ENCODE peak calls at places on chromosomes 13 and 19, in seven cellular contexts. H, P, Z, R, V, A and U are unnamed samples.

GRCh38 chr19:10812196-10812595 is 23.8 kb downstream of the TMED1 start:
- DNase-seq in R (no peak), P (no peak), Z (no peak), H (no peak), A (no peak), V (peak; percentile 48), U (no peak)

GRCh38 chr13:51269039-51269438 is 46.8 kb downstream of the FAM124A start:
- DNase-seq in R (no peak), V (no peak), Z (no peak), H (no peak), P (no peak), A (no peak), U (peak; percentile 33)

GRCh38 chr13:26502826-26503225 is 54.7 kb upstream of the WASF3 start:
- DNase-seq in V (no peak), A (no peak), Z (peak; percentile 63), R (no peak), H (peak; percentile 44), P (no peak), U (peak; percentile 80)

GRCh38 chr13:111954681-111955411 is 112.1 kb upstream of the SOX1 start:
- DNase-seq in Z (no peak), R (no peak), V (no peak), A (no peak), H (no peak), P (no peak), U (no peak)

GRCh38 chr19:36110487-36111199 is at the start of gene OVOL3:
- DNase-seq in A (no peak), H (no peak), Z (no peak), P (no peak), V (no peak), R (no peak), U (no peak)

GRCh38 chr13:50085063-50085462 is 69.8 kb downstream of the KCNRG start:
- DNase-seq in V (no peak), R (no peak), P (no peak), H (no peak), Z (no peak), A (no peak), U (no peak)

GRCh38 chr19:51514866-51515481 is 13.4 kb upstream of the SIGLEC12 start:
- DNase-seq in Z (no peak), A (no peak), H (no peak), R (no peak), P (no peak), V (peak; percentile 73), U (no peak)

GRCh38 chr19:24098359-24098758 is 11.4 kb downstream of the ZNF254 start:
- DNase-seq in R (no peak), Z (no peak), A (no peak), V (no peak), P (no peak), H (no peak), U (no peak)

GRCh38 chr13:102195566-102196462 is 206.0 kb downstream of the FGF14 start:
- DNase-seq in P (no peak), A (no peak), R (no peak), Z (no peak), V (no peak), H (no peak), U (no peak)

GRCh38 chr13:60001892-60002291 is 161.8 kb downstream of the DIAPH3 start:
- DNase-seq in H (no peak), Z (no peak), R (no peak), P (no peak), A (no peak), V (no peak), U (no peak)

GRCh38 chr19:10662384-10663251 is 8.5 kb downstream of the ILF3 start:
- DNase-seq in V (peak; percentile 11), P (no peak), H (no peak), Z (no peak), R (no peak), A (no peak), U (no peak)

GRCh38 chr13:42392706-42393572 is 121.0 kb downstream of the AKAP11 start:
- DNase-seq in R (no peak), P (no peak), A (no peak), H (no peak), Z (no peak), V (no peak), U (no peak)

GRCh38 chr19:33219261-33219812 is 6.3 kb downstream of the SLC7A10 start:
- DNase-seq in P (no peak), A (no peak), H (no peak), V (no peak), R (no peak), Z (no peak), U (no peak)

GRCh38 chr13:67299072-67299635 is 69.0 kb upstream of the PCDH9 start:
- DNase-seq in H (no peak), P (no peak), Z (no peak), V (no peak), R (no peak), A (no peak), U (no peak)

GRCh38 chr19:8451885-8452284 is 7.1 kb downstream of the HNRNPM start:
- DNase-seq in H (no peak), P (no peak), R (no peak), Z (no peak), V (no peak), A (no peak), U (peak; percentile 34)

GRCh38 chr13:29165840-29166239 is 345.7 kb downstream of the MTUS2 start:
- DNase-seq in V (no peak), P (no peak), A (no peak), R (no peak), H (no peak), Z (no peak), U (no peak)

GRCh38 chr19:42122691-42123607 is 9.3 kb downstream of the POU2F2 start:
- DNase-seq in V (no peak), A (no peak), R (no peak), H (no peak), Z (no peak), P (no peak), U (no peak)

GRCh38 chr13:70183041-70183440 is 74.8 kb upstream of the KLHL1 start:
- DNase-seq in P (no peak), Z (no peak), A (no peak), R (no peak), V (no peak), H (no peak), U (no peak)

GRCh38 chr13:76023644-76024043 is 387.5 kb downstream of the LMO7 start:
- DNase-seq in P (no peak), A (no peak), V (no peak), H (no peak), R (no peak), Z (no peak), U (no peak)

GRCh38 chr13:74406439-74406838 is 272.2 kb upstream of the KLF12 start:
- DNase-seq in A (no peak), P (no peak), V (no peak), Z (no peak), R (no peak), H (no peak), U (no peak)

GRCh38 chr13:46388846-46389245 is 1.8 kb upstream of the RUBCNL start:
- DNase-seq in H (no peak), V (no peak), Z (no peak), R (no peak), A (no peak), P (no peak), U (no peak)
- H3K4me1 ChIP-seq in H (no peaks in the 10 kb centered on the region), V (peaks cover 6% of the 10 kb centered on the region), Z (no peaks in the 10 kb centered on the region), R (peaks cover 30% of the 10 kb centered on the region), A (peaks cover 3% of the 10 kb centered on the region), P (peaks cover 21% of the 10 kb centered on the region), U (no peaks in the 10 kb centered on the region)

DNA sequence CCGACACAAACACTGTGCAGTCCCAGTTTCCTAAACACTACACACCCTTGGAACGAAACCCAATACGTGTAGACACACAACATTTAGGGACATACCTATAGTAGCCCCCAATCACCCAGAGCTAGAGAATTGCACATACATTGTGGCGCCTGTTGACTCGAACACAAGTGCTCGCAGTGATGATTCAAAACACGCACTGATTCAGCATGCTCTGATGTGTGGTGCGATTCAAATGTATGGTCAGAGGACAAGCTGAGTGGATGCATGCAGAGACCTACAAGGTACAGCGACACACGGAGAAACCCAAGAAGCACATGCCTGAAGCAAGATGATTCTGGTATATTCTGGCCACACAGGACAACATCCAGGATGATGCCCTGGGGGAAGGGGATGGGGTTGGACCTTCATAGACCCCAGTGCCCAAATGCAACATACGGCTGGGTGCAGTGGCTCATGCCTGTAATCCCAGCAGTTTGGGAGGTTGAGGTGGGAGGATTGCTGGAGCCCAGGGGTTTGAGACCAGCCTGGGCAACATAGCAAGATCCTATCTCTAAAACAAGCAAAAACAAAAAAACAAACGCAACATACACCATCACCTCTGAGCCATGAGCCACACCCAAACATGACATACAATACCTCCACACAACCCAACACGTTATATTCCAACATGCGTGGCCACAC is 997 bp upstream of the KCNN4 start:
- DNase-seq in P (no peak), Z (no peak), R (no peak), V (no peak), A (no peak), H (no peak), U (no peak)
- H3K4me1 ChIP-seq in P (no peaks in the 10 kb centered on the region), Z (no peaks in the 10 kb centered on the region), R (peaks cover 51% of the 10 kb centered on the region), V (peaks cover 83% of the 10 kb centered on the region), A (no peaks in the 10 kb centered on the region), H (no peaks in the 10 kb centered on the region), U (peaks cover 12% of the 10 kb centered on the region)

GRCh38 chr13:41013834-41014233 is 5.3 kb downstream of the ELF1 start:
- DNase-seq in R (no peak), V (no peak), A (no peak), Z (no peak), H (no peak), P (no peak), U (no peak)
- H3K4me1 ChIP-seq in R (peaks cover 28% of the 10 kb centered on the region), V (peaks cover 3% of the 10 kb centered on the region), A (no peaks in the 10 kb centered on the region), Z (peaks cover 30% of the 10 kb centered on the region), H (peaks cover 4% of the 10 kb centered on the region), P (peaks cover 54% of the 10 kb centered on the region), U (peaks cover 11% of the 10 kb centered on the region)

DNA sequence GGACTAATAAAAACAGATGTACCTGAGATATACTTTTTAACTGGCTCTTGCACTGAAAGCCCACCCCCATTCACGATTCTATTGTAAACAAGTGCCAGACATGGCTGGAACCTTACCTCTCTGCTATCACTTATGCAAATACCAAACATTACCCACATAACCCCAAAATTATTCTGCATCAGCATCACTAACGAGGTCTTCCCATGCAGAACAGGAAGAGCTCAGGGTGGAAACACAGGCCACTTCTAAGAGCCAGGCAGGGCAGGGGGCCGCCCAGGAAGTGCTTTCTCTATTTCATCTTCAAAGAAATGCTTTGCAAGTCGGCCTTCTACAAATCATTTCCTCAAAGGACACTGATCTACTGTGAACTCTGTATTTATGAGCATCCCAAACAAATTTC is 7.3 kb downstream of the IRS2 start:
- DNase-seq in Z (no peak), R (no peak), P (no peak), V (no peak), A (no peak), H (no peak), U (no peak)
- H3K4me1 ChIP-seq in Z (peaks cover 58% of the 10 kb centered on the region), R (peaks cover 35% of the 10 kb centered on the region), P (peaks cover 73% of the 10 kb centered on the region), V (peaks cover 19% of the 10 kb centered on the region), A (peaks cover 26% of the 10 kb centered on the region), H (peaks cover 51% of the 10 kb centered on the region), U (peaks cover 82% of the 10 kb centered on the region)